ENCODE peak calls at places on chromosomes 2 and 18, in seven cellular contexts. V is OCI-LY7, A is PC-3, J is MM.1S, T is hepatocyte, G is HCT116, Q is SK-N-SH. K is an unnamed sample.

GRCh38 chr2:136135924-136136906 is 18.3 kb upstream of the CXCR4 start:
- DNase-seq in V (peak; percentile 93), A (no peak), J (peak; percentile 94), T (no peak), G (no peak), Q (no peak), K (no peak)

GRCh38 chr2:219886615-219887014 is 259.2 kb downstream of the SLC4A3 start:
- DNase-seq in V (no peak), A (peak; percentile 75), J (no peak), T (no peak), G (no peak), Q (no peak), K (peak; percentile 50)

GRCh38 chr2:40279479-40279878 is 172.4 kb downstream of the SLC8A1 start:
- DNase-seq in V (no peak), A (no peak), J (no peak), T (no peak), G (no peak), Q (no peak), K (no peak)

GRCh38 chr2:134234535-134234934 is 19.3 kb upstream of the MGAT5 start:
- DNase-seq in V (peak; percentile 44), A (no peak), J (no peak), T (peak; percentile 24), G (no peak), Q (no peak), K (no peak)

GRCh38 chr18:3816601-3817363 is 366.8 kb downstream of the TGIF1 start:
- DNase-seq in V (no peak), A (peak; percentile 42), J (no peak), T (peak; percentile 65), G (no peak), Q (no peak), K (no peak)

GRCh38 chr18:65725421-65726050 is 25.3 kb upstream of the CDH7 start:
- DNase-seq in V (no peak), A (peak; percentile 73), J (peak; percentile 53), T (peak; percentile 66), G (no peak), Q (peak; percentile 50), K (peak; percentile 84)

GRCh38 chr2:239734436-239735005 is 290.6 kb downstream of the NDUFA10 start:
- DNase-seq in V (no peak), A (no peak), J (no peak), T (no peak), G (no peak), Q (no peak), K (no peak)

GRCh38 chr18:11689031-11689971 is at the start of gene GNAL:
- DNase-seq in V (peak; percentile 41), A (peak; percentile 65), J (peak; percentile 94), T (peak; percentile 87), G (peak; percentile 77), Q (peak; percentile 79), K (peak; percentile 96)

GRCh38 chr2:236164201-236164982 is 3.8 kb downstream of the GBX2 start:
- DNase-seq in V (no peak), A (no peak), J (no peak), T (no peak), G (no peak), Q (peak; percentile 80), K (peak; percentile 75)

GRCh38 chr2:72198532-72199241 is 51.0 kb upstream of the CYP26B1 start:
- DNase-seq in V (no peak), A (peak; percentile 30), J (no peak), T (no peak), G (no peak), Q (no peak), K (no peak)

GRCh38 chr2:69017080-69017479 is 4.1 kb downstream of the ANTXR1 start:
- DNase-seq in V (no peak), A (peak; percentile 23), J (no peak), T (peak; percentile 42), G (no peak), Q (no peak), K (no peak)

GRCh38 chr2:232103140-232103737 is 141.7 kb downstream of the DIS3L2 start:
- DNase-seq in V (no peak), A (no peak), J (no peak), T (no peak), G (no peak), Q (no peak), K (no peak)

GRCh38 chr2:9665903-9666302 is 35.1 kb upstream of the YWHAQ start:
- DNase-seq in V (no peak), A (peak; percentile 61), J (no peak), T (no peak), G (no peak), Q (no peak), K (no peak)

GRCh38 chr2:169095631-169096105 is 26.3 kb downstream of the DHRS9 start:
- DNase-seq in V (no peak), A (peak; percentile 99), J (peak; percentile 57), T (peak; percentile 23), G (peak; percentile 48), Q (no peak), K (no peak)

GRCh38 chr18:27377251-27377650 is 192.1 kb upstream of the CHST9 start:
- DNase-seq in V (no peak), A (peak; percentile 38), J (no peak), T (no peak), G (no peak), Q (no peak), K (no peak)

GRCh38 chr2:143259368-143259958 is 130.2 kb downstream of the ARHGAP15 start:
- DNase-seq in V (peak; percentile 77), A (peak; percentile 81), J (peak; percentile 65), T (peak; percentile 82), G (peak; percentile 51), Q (peak; percentile 37), K (peak; percentile 84)

GRCh38 chr18:944440-944839 is 39.8 kb downstream of the ADCYAP1 start:
- DNase-seq in V (no peak), A (peak; percentile 86), J (no peak), T (no peak), G (no peak), Q (no peak), K (no peak)

GRCh38 chr2:209685963-209686362 is 85.7 kb upstream of the UNC80 start:
- DNase-seq in V (no peak), A (no peak), J (no peak), T (no peak), G (no peak), Q (no peak), K (no peak)

GRCh38 chr2:189951791-189952535 is 110.6 kb downstream of the MSTN start:
- DNase-seq in V (peak; percentile 40), A (no peak), J (no peak), T (no peak), G (no peak), Q (no peak), K (no peak)

DNA sequence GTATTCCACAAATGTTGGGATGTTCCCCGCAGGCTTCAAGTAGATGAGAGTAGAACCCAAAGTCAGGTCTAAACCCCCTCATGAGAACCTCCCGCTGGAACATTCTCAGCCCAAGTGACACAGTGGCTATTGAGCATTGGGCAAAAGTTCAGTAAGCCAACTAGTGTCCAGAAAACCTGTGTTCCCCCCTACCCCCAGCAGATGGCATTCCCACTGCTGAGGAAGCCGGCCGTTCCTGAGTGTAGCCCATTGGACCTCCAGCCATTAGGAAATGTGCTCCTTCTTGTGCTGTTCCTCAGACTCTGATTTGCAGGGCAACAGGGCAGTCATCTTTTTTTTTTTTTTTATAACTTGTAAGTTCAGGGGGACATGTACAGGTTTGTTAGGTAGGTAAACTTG is 152.1 kb downstream of the NCK2 start:
- DNase-seq in V (no peak), A (peak; percentile 15), J (no peak), T (no peak), G (no peak), Q (no peak), K (peak; percentile 41)
- TF ChIP-seq CTCF in V (peak; percentile 26), A (peak; percentile 40), J (peak; percentile 7), T (no peak), G (peak; percentile 46), Q (no peak), K (peak; percentile 49)

GRCh38 chr2:97663626-97663961 is 250 bp downstream of the ACTR1B start:
- DNase-seq in V (no peak), A (no peak), J (no peak), T (no peak), G (no peak), Q (no peak), K (no peak)
- H3K9me2 ChIP-seq in V (no peaks in the 10 kb centered on the region), A (no peaks in the 10 kb centered on the region), J (no peaks in the 10 kb centered on the region), T (no peaks in the 10 kb centered on the region), G (no peaks in the 10 kb centered on the region), Q (no peaks in the 10 kb centered on the region), K (no peaks in the 10 kb centered on the region)

GRCh38 chr18:74632088-74632679 is 34.5 kb downstream of the ZNF407 start:
- DNase-seq in V (no peak), A (no peak), J (no peak), T (no peak), G (no peak), Q (no peak), K (no peak)

GRCh38 chr18:74633652-74634352 is 36.1 kb downstream of the ZNF407 start:
- DNase-seq in V (no peak), A (peak; percentile 61), J (no peak), T (peak; percentile 22), G (no peak), Q (no peak), K (no peak)

GRCh38 chr18:74630804-74631203 is 33.1 kb downstream of the ZNF407 start:
- DNase-seq in V (no peak), A (no peak), J (no peak), T (no peak), G (no peak), Q (no peak), K (no peak)

GRCh38 chr18:74632856-74633255 is 35.2 kb downstream of the ZNF407 start:
- DNase-seq in V (no peak), A (no peak), J (no peak), T (no peak), G (no peak), Q (no peak), K (no peak)

DNA sequence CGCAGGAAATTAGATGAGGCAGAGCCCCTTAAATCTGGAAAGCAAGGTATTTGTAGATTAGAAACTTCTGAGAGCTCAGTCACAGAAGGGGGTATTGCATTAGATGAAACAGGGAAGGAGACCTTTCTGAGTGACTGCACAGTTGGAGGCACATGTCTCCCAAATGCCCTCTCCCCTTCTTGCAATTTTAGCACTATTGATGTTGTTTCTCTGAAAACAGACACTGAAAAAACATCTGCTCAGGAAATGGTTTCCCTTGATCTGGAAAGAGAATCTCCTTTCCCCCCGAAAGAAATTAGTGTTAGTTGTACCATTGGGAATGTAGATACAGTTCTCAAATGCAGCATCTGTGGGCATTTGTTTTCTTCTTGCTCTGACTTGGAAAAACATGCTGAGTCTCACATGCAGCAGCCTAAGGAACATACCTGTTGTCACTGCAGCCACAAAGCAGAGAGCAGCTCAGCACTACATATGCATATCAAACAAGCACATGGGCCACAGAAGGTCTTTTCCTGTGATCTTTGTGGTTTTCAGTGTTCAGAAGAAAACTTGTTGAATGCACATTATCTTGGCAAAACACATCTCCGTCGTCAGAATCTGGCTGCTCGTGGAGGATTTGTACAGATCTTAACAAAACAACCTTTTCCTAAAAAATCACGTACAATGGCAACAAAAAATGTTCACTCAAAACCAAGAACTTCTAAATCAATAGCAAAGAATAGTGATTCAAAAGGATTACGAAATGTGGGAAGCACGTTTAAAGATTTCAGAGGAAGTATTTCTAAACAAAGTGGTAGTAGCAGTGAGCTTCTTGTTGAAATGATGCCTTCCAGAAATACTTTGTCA is 33.8 kb downstream of the ZNF407 start:
- DNase-seq in V (no peak), A (no peak), J (no peak), T (no peak), G (no peak), Q (no peak), K (no peak)
- TF ChIP-seq EZH2phosphoT487 in V (no peak), A (no peak), J (no peak), T (no peak), G (no peak), Q (no peak), K (no peak)

DNA sequence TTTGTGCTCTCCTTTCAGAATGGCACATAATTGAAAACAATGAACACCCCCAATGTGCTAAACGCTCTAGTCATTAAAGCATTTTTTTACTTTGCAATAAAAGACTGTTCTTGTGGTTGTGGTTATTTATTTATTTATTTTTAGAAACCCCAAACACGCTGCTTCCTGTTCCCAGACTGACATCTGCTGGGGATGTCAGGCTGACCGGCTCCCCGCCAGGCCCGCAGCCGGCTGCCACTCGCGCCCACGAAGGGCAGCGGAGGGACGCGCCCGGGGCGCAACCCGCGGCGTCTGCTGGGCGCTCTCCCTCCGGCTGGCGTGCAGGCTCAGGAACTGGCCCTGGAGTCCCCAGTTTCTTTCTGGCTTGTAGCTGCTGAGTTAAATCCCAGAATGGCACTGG is 83.1 kb upstream of the SP3 start:
- DNase-seq in V (no peak), A (no peak), J (peak; percentile 27), T (no peak), G (no peak), Q (peak; percentile 57), K (no peak)
- TF ChIP-seq CTCF in V (peak; percentile 26), A (no peak), J (peak; percentile 39), T (no peak), G (no peak), Q (no peak), K (peak; percentile 26)